ENCODE peak calls at places on chromosomes 11 and 22, in seven cellular contexts. L is endothelial cell of umbilical vein, J is K562, S is suprapubic skin, U is uterus, X is A549, Q is heart left ventricle. Y is an unnamed sample.

GRCh38 chr11:132844956-132845355 is 687.3 kb downstream of the OPCML start:
- DNase-seq in S (no peak), L (no peak), Q (no peak), J (no peak), U (no peak), X (no peak), Y (no peak)

GRCh38 chr11:102680945-102681344 is 24.6 kb downstream of the MMP27 start:
- DNase-seq in X (no peak), L (no peak), J (no peak), Q (no peak), U (peak; percentile 43), S (no peak), Y (no peak)

GRCh38 chr11:25961539-25961938 is 370.4 kb upstream of the ANO3 start:
- DNase-seq in U (no peak), Q (no peak), S (no peak), J (no peak), X (no peak), L (no peak), Y (no peak)

GRCh38 chr11:92962444-92962843 is 7.0 kb upstream of the MTNR1B start:
- DNase-seq in U (no peak), S (no peak), L (no peak), J (no peak), Q (no peak), X (no peak), Y (no peak)

GRCh38 chr11:126543691-126544090 is 188.2 kb downstream of the ST3GAL4 start:
- DNase-seq in S (no peak), Q (no peak), J (no peak), X (no peak), L (no peak), U (no peak), Y (no peak)

GRCh38 chr11:67160872-67161783 is 42.1 kb downstream of the KDM2A start:
- DNase-seq in S (no peak), U (no peak), J (no peak), X (no peak), Q (no peak), L (peak; percentile 20), Y (no peak)

GRCh38 chr11:70413151-70413550 is 14.8 kb downstream of the CTTN start:
- DNase-seq in X (no peak), S (no peak), Q (no peak), U (no peak), L (no peak), J (no peak), Y (no peak)

GRCh38 chr11:35178862-35179261 is 39.9 kb downstream of the CD44 start:
- DNase-seq in L (no peak), U (no peak), S (no peak), Q (no peak), X (no peak), J (no peak), Y (no peak)

GRCh38 chr11:86795962-86796361 is 4.4 kb upstream of the PRSS23 start:
- DNase-seq in Q (no peak), U (no peak), X (no peak), L (peak; percentile 85), S (no peak), J (no peak), Y (no peak)

GRCh38 chr11:110830344-110831141 is 118.3 kb upstream of the ARHGAP20 start:
- DNase-seq in L (no peak), X (no peak), S (no peak), Q (no peak), J (no peak), U (no peak), Y (no peak)

GRCh38 chr11:1638344-1638743 is 8.8 kb downstream of the KRTAP5-5 start:
- DNase-seq in J (no peak), Q (no peak), X (no peak), S (no peak), U (no peak), L (no peak), Y (no peak)

GRCh38 chr22:24037851-24038765 is 27.0 kb downstream of the CABIN1 start:
- DNase-seq in U (no peak), S (peak; percentile 27), Q (no peak), X (no peak), J (no peak), L (no peak), Y (no peak)

GRCh38 chr22:25745341-25746011 is 3.5 kb downstream of the MYO18B start:
- DNase-seq in L (no peak), J (no peak), X (no peak), Q (no peak), U (no peak), S (no peak), Y (peak; percentile 18)

GRCh38 chr11:120339394-120339890 is 3.2 kb downstream of the ARHGEF12 start:
- DNase-seq in J (peak; percentile 90), L (peak; percentile 85), X (no peak), S (no peak), Q (no peak), U (no peak), Y (peak; percentile 95)

GRCh38 chr11:118241191-118242098 is 10.7 kb downstream of the MPZL3 start:
- DNase-seq in L (peak; percentile 93), X (no peak), Q (no peak), S (no peak), U (peak; percentile 28), J (peak; percentile 64), Y (peak; percentile 34)

GRCh38 chr11:84193706-84194105 is 907.5 kb upstream of the CCDC90B start:
- DNase-seq in J (no peak), S (no peak), Q (no peak), U (no peak), L (no peak), X (no peak), Y (no peak)

GRCh38 chr11:31957674-31958073 is 133.2 kb upstream of the RCN1 start:
- DNase-seq in X (no peak), J (no peak), Q (no peak), L (no peak), U (no peak), S (no peak), Y (no peak)

GRCh38 chr11:123973816-123974215 is 3.8 kb downstream of the OR10S1 start:
- DNase-seq in U (no peak), L (peak; percentile 96), S (no peak), J (no peak), Q (no peak), X (no peak), Y (no peak)

GRCh38 chr11:113255096-113255495 is 59.3 kb upstream of the TTC12 start:
- DNase-seq in U (no peak), Q (no peak), J (no peak), L (no peak), X (no peak), S (no peak), Y (no peak)

GRCh38 chr11:33775832-33776231 is 1.5 kb upstream of the FBXO3 start:
- DNase-seq in J (no peak), Q (no peak), S (no peak), L (no peak), U (no peak), X (no peak), Y (no peak)

GRCh38 chr11:33775064-33775807 is 916 bp upstream of the FBXO3 start:
- DNase-seq in S (no peak), Q (no peak), J (no peak), L (no peak), X (no peak), U (no peak), Y (no peak)

GRCh38 chr11:33772300-33772699 is 2.0 kb downstream of the FBXO3 start:
- DNase-seq in X (no peak), S (no peak), J (peak; percentile 27), U (no peak), L (no peak), Q (no peak), Y (no peak)

GRCh38 chr11:33773399-33774355 is 643 bp downstream of the FBXO3 start:
- DNase-seq in X (peak; percentile 40), U (no peak), J (peak; percentile 19), L (peak; percentile 40), Q (no peak), S (no peak), Y (peak; percentile 63)

DNA sequence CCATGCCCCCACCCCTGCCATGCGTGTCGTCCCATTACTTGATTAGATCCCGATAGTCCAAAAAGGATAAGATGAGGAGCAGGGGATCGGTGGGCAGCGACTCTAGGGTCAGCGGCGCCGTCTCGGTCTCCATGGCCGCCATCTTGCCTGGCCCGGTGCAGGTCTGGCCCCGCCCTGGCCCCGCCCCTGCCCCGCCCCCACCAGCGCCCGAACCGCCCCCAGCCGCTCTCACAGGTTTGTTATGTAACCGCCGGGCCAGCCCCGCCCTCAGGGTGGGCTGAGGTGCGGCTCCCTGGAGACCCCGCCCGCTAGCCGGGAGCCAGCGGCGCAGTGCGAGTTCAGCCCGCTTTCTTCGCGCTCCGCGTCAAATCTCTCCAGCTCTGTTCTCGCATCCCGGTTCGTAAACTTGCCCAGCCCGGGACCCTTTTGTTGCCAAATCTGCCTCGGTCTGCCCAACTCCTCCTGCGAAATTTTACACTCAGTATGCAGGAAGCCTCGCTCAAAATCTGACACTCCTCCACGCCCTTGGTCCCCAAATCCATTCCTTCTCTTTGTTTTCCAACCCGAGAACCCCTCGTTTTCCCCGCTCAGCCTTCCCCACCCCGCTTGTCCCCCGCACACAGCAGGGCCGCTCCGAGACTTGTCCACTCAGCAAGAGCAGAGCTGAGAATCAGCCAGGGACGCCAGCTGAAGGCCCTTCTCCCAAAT is at the start of gene FBXO3:
- DNase-seq in U (peak; percentile 86), L (peak; percentile 81), S (peak; percentile 89), X (peak; percentile 88), Q (peak; percentile 95), J (peak; percentile 97), Y (peak; percentile 91)
- TF ChIP-seq POLR2A in U (no peak), L (peak; percentile 71), S (no peak), X (peak; percentile 80), Q (no peak), J (peak; percentile 73), Y (no peak)

GRCh38 chr11:33410086-33410765 is 153.0 kb downstream of the HIPK3 start:
- DNase-seq in Q (no peak), X (no peak), U (no peak), J (no peak), L (no peak), S (no peak), Y (no peak)
- TF ChIP-seq POLR2A in Q (no peak), X (no peak), U (no peak), J (no peak), L (no peak), S (no peak), Y (no peak)

GRCh38 chr22:49687333-49687732 is 140.3 kb downstream of the BRD1 start:
- DNase-seq in J (no peak), S (no peak), X (no peak), Q (no peak), L (no peak), U (no peak), Y (no peak)

GRCh38 chr22:49686495-49687219 is 141.0 kb downstream of the BRD1 start:
- DNase-seq in Q (no peak), X (no peak), L (no peak), U (no peak), J (no peak), S (no peak), Y (no peak)

GRCh38 chr22:49683032-49683431 is 144.6 kb downstream of the BRD1 start:
- DNase-seq in L (no peak), U (no peak), J (no peak), Q (no peak), X (no peak), S (no peak), Y (no peak)

GRCh38 chr22:49685686-49686085 is 142.0 kb downstream of the BRD1 start:
- DNase-seq in J (no peak), S (no peak), Q (no peak), U (no peak), L (no peak), X (no peak), Y (no peak)

GRCh38 chr22:49685116-49685515 is 142.6 kb downstream of the BRD1 start:
- DNase-seq in L (no peak), U (no peak), J (no peak), Q (no peak), X (no peak), S (no peak), Y (no peak)
- TF ChIP-seq POLR2A in L (no peak), U (no peak), J (no peak), Q (no peak), X (no peak), S (no peak), Y (no peak)

GRCh38 chr11:62123669-62124185 is at the start of gene INCENP:
- DNase-seq in J (peak; percentile 99), Q (peak; percentile 97), S (peak; percentile 97), U (peak; percentile 98), X (peak; percentile 98), L (peak; percentile 100), Y (peak; percentile 99)
- TF ChIP-seq POLR2A in J (peak; percentile 80), Q (no peak), S (no peak), U (no peak), X (no peak), L (peak; percentile 67), Y (peak; percentile 82)